ENCODE peak calls at places on chromosomes 3 and 15, in nine cellular contexts. W, T, P, O, D, K, C, X and M are unnamed samples.

GRCh38 chr3:125608419-125608818 is 13.1 kb upstream of the OSBPL11 start:
- DNase-seq in T (no peak), K (no peak), W (no peak), C (no peak), X (no peak), D (no peak), O (no peak), P (no peak), M (no peak)

GRCh38 chr3:187999821-188000220 is 154.1 kb upstream of the LPP start:
- DNase-seq in D (no peak), O (peak), W (no peak), C (no peak), P (peak), X (no peak), K (no peak), T (no peak), M (no peak)

GRCh38 chr3:69102384-69102783 is 17.6 kb downstream of the ARL6IP5 start:
- DNase-seq in D (no peak), K (no peak), C (no peak), P (no peak), O (no peak), T (no peak), X (no peak), W (no peak), M (no peak)

GRCh38 chr3:49164983-49165720 is 979 bp downstream of the CCDC71 start:
- DNase-seq in W (no peak), P (no peak), C (no peak), X (no peak), T (no peak), D (peak), K (no peak), O (no peak), M (no peak)

GRCh38 chr3:34758630-34759261 is 880.6 kb upstream of the ARPP21 start:
- DNase-seq in X (no peak), T (no peak), C (no peak), D (no peak), W (no peak), O (no peak), P (no peak), K (no peak), M (no peak)

GRCh38 chr3:110664148-110664547 is 407.5 kb upstream of the NECTIN3 start:
- DNase-seq in K (no peak), X (no peak), W (no peak), T (peak), O (no peak), C (no peak), P (no peak), D (no peak), M (no peak)

GRCh38 chr15:84023636-84024035 is 211.9 kb upstream of the GOLGA6L4 start:
- DNase-seq in C (no peak), K (no peak), O (no peak), P (no peak), W (peak), T (peak), X (peak), D (peak), M (peak)

GRCh38 chr3:13470894-13471574 is 9.1 kb upstream of the HDAC11 start:
- DNase-seq in C (no peak), P (no peak), W (no peak), O (no peak), X (no peak), K (no peak), D (no peak), T (no peak), M (no peak)

GRCh38 chr15:71151061-71151460 is 35.8 kb downstream of the THSD4 start:
- DNase-seq in T (no peak), X (peak), O (no peak), C (no peak), P (no peak), K (no peak), D (no peak), W (no peak), M (no peak)

GRCh38 chr3:64798316-64798715 is 110.5 kb upstream of the ADAMTS9 start:
- DNase-seq in W (no peak), K (no peak), X (no peak), C (no peak), D (no peak), P (no peak), O (no peak), T (no peak), M (no peak)

GRCh38 chr3:81476652-81477051 is 284.8 kb downstream of the GBE1 start:
- DNase-seq in T (no peak), D (no peak), W (no peak), X (no peak), P (no peak), O (no peak), K (no peak), C (no peak), M (no peak)

GRCh38 chr3:187943677-187944390 is 198.6 kb upstream of the BCL6 start:
- DNase-seq in W (no peak), X (no peak), C (no peak), O (no peak), D (peak), K (no peak), T (no peak), P (no peak), M (no peak)

GRCh38 chr3:156489462-156489911 is 65.4 kb downstream of the SSR3 start:
- DNase-seq in W (no peak), D (no peak), K (no peak), P (no peak), C (no peak), X (peak), O (no peak), T (no peak), M (no peak)

GRCh38 chr3:107855710-107856109 is 235.1 kb downstream of the CD47 start:
- DNase-seq in O (no peak), K (no peak), T (no peak), X (peak), W (peak), C (no peak), P (no peak), D (no peak), M (no peak)

GRCh38 chr15:42608110-42608531 is 32.7 kb downstream of the STARD9 start:
- DNase-seq in D (no peak), K (peak), C (peak), P (peak), X (peak), O (peak), T (no peak), W (no peak), M (no peak)